ENCODE peak calls at places on chromosomes 13 and 19, in six cellular contexts. X is IMR-90, K is H1, Q is neuronal stem cell, C is mesenchymal stem cell, P is trophoblast cell. S is an unnamed sample.

GRCh38 chr19:48255376-48256303 is at the start of gene CARD8:
- DNase-seq in X (peak), K (peak), Q (peak), C (peak), P (peak), S (peak)

GRCh38 chr13:98141091-98141490 is 1.8 kb upstream of the FARP1 start:
- DNase-seq in X (no peak), K (no peak), Q (no peak), C (no peak), P (peak), S (no peak)

GRCh38 chr13:35891973-35892441 is 239.2 kb downstream of the DCLK1 start:
- DNase-seq in X (peak), K (no peak), Q (no peak), C (no peak), P (peak), S (no peak)

GRCh38 chr13:44364601-44365000 is 9.0 kb upstream of the SERP2 start:
- DNase-seq in X (peak), K (no peak), Q (peak), C (peak), P (peak), S (no peak)

GRCh38 chr19:38478273-38478971 is 44.9 kb downstream of the RYR1 start:
- DNase-seq in X (no peak), K (no peak), Q (no peak), C (peak), P (peak), S (peak)

GRCh38 chr19:17450264-17451075 is 2.0 kb upstream of the TMEM221 start:
- DNase-seq in X (no peak), K (no peak), Q (no peak), C (no peak), P (peak), S (no peak)

GRCh38 chr19:29653398-29653797 is 11.9 kb upstream of the PLEKHF1 start:
- DNase-seq in X (no peak), K (no peak), Q (no peak), C (no peak), P (no peak), S (no peak)

GRCh38 chr13:25345555-25345954 is 26.2 kb upstream of the ATP8A2 start:
- DNase-seq in X (no peak), K (no peak), Q (no peak), C (no peak), P (no peak), S (no peak)

GRCh38 chr19:7861619-7862412 is 12.4 kb downstream of the PRR36 start:
- DNase-seq in X (no peak), K (no peak), Q (no peak), C (no peak), P (no peak), S (peak)

GRCh38 chr19:18832331-18833140 is 777 bp downstream of the UPF1 start:
- DNase-seq in X (no peak), K (no peak), Q (peak), C (peak), P (peak), S (peak)

GRCh38 chr19:49499030-49499670 is 2.9 kb downstream of the RPS11 start:
- DNase-seq in X (no peak), K (no peak), Q (no peak), C (no peak), P (no peak), S (no peak)

GRCh38 chr13:51600703-51601102 is 16.4 kb downstream of the WDFY2 start:
- DNase-seq in X (no peak), K (no peak), Q (no peak), C (no peak), P (no peak), S (no peak)

GRCh38 chr19:10543420-10544241 is at the start of gene ATG4D:
- DNase-seq in X (peak), K (peak), Q (peak), C (peak), P (peak), S (peak)

GRCh38 chr13:102038787-102039186 is 363.1 kb downstream of the FGF14 start:
- DNase-seq in X (no peak), K (no peak), Q (no peak), C (no peak), P (no peak), S (no peak)

GRCh38 chr13:25743426-25743825 is 308.4 kb downstream of the SHISA2 start:
- DNase-seq in X (no peak), K (no peak), Q (no peak), C (no peak), P (no peak), S (no peak)

GRCh38 chr13:98774776-98775175 is 22.3 kb upstream of the SLC15A1 start:
- DNase-seq in X (no peak), K (no peak), Q (no peak), C (no peak), P (no peak), S (no peak)

GRCh38 chr19:27672309-27673047 is 1540.5 kb downstream of the UQCRFS1 start:
- DNase-seq in X (no peak), K (no peak), Q (no peak), C (no peak), P (no peak), S (no peak)

GRCh38 chr13:110575322-110576069 is 14.0 kb upstream of the RAB20 start:
- DNase-seq in X (peak), K (no peak), Q (no peak), C (peak), P (no peak), S (peak)

GRCh38 chr13:75458696-75459422 is 23.1 kb downstream of the TBC1D4 start:
- DNase-seq in X (no peak), K (no peak), Q (no peak), C (no peak), P (no peak), S (peak)

GRCh38 chr13:20044086-20044485 is 85.6 kb downstream of the ZMYM2 start:
- DNase-seq in X (no peak), K (no peak), Q (no peak), C (no peak), P (no peak), S (no peak)

GRCh38 chr19:50912727-50913716 is 1.8 kb upstream of the KLK4 start:
- DNase-seq in X (no peak), K (no peak), Q (no peak), C (no peak), P (no peak), S (no peak)

GRCh38 chr13:47334173-47334572 is 437.3 kb upstream of the HTR2A start:
- DNase-seq in X (peak), K (no peak), Q (no peak), C (peak), P (no peak), S (no peak)

GRCh38 chr19:38708413-38709024 is 35.8 kb downstream of the CAPN12 start:
- DNase-seq in X (no peak), K (no peak), Q (no peak), C (no peak), P (no peak), S (no peak)

GRCh38 chr19:44521370-44521769 is 8.1 kb downstream of the CEACAM20 start:
- DNase-seq in X (no peak), K (no peak), Q (no peak), C (no peak), P (no peak), S (no peak)

GRCh38 chr19:12331211-12331941 is 2.1 kb downstream of the ZNF563 start:
- DNase-seq in X (no peak), K (no peak), Q (no peak), C (no peak), P (peak), S (no peak)

GRCh38 chr13:113857531-113858195 is 6.2 kb downstream of the GAS6 start:
- DNase-seq in X (no peak), K (no peak), Q (no peak), C (no peak), P (no peak), S (peak)

GRCh38 chr19:31678421-31678820 is 329.2 kb upstream of the TSHZ3 start:
- DNase-seq in X (no peak), K (no peak), Q (no peak), C (no peak), P (no peak), S (no peak)

DNA sequence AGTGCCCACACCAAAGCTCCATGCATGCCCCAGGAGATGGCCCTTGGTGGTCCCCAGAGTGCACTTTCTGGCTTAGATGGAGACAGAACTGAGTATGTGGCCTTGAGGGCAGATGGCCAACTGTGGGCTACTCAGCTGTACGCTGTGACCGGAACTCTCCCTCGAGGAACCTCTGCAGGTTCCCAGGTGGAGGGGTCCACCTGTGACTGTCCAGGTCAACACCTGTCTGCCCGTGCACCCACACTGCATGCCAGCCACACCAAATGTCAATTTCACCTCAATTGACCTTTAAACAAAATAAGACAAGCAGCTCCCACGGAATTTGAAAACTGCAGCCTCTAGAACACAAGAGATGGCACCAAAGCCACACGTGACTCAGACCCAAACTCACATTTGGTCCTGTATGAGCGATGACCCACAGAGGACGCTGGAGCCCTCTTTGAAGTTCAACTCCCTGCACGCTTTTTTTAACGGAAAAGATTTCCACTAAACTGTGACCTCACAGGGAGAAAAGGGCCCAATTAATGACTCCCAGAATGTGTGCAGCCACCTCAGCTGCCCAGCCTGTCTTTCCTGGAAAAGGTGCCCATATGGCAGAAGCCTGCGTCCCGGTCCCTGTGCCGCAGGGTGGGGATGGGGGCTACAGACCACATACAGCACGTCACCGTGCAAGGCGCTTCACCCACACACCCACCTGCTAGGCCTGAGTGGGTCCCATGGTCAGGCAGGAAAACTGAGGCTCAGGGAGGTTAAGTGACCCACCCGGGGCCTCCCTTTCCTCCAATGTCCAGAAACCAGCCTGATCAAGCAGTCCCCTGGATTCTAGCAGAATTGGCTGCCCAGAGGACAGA is 47.7 kb downstream of the KLF2 start:
- DNase-seq in X (no peak), K (no peak), Q (no peak), C (no peak), P (no peak), S (no peak)
- H3K27ac ChIP-seq in X (no peak), K (no peak), Q (no peak), C (no peak), P (no peak), S (no peak)

DNA sequence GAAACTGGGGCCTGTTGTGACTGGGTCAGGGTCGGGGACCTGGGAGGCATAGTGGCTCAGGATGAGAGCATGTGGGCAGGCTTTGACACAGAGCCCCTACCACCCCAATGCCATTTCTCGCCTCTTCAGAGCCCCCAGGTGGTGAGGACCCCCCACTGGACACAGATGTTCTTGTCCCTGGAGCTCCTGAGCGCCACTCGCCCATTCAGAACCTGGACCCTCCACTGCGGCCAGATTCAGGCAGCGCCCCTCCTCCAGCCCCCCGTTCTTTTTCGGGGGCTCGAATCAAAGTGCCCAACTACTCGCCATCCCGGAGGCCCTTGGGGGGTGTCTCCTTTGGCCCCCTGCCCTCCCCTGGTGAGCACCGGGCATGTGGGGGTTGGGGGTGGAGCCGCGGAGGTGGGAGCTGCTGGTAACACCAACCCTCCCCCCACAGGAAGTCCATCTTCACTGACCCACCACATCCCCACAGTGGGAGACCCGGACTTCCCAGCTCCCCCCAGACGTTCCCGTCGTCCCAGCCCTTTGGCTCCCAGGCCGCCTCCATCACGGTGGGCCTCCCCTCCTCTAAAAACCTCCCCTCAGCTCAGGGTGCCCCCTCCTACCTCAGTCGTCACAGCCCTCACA is 10.4 kb downstream of the IGFLR1 start:
- DNase-seq in X (no peak), K (no peak), Q (no peak), C (no peak), P (no peak), S (no peak)
- H4K91ac ChIP-seq in X (no peak), K (no peak), Q (no peak), C (no peak), P (no peak), S (no peak)

DNA sequence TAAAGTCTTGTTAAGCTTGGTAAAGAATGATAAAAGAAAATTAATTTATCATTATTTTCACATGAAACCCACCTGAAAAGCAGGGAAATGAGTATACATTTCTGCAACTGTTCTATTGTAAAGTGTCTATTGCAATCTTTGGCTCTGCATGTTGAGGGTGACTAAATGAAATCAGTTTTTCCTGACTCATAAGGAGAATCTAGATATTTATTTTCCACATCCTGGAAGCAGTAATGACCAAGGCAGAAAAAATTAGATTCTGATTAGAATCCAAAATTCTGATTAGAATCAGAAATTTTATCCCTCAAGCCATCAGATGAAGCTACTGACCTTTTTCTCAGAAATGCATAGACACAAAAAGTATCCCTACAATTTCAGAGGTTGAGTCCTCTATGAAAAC is 178.4 kb downstream of the MYO16 start:
- DNase-seq in X (peak), K (no peak), Q (no peak), C (no peak), P (peak), S (no peak)
- H3K27ac ChIP-seq in X (no peak), K (no peak), Q (no peak), C (no peak), P (no peak), S (no peak)

GRCh38 chr19:32917612-32917996 is 48.0 kb upstream of the SLC7A9 start:
- DNase-seq in X (no peak), K (no peak), Q (no peak), C (no peak), P (peak), S (no peak)
- H4K91ac ChIP-seq in X (no peak), K (no peak), Q (no peak), C (no peak), P (no peak), S (no peak)

GRCh38 chr13:33348366-33348765 is 62.8 kb upstream of the STARD13 start:
- DNase-seq in X (peak), K (no peak), Q (no peak), C (peak), P (no peak), S (no peak)

GRCh38 chr13:33345842-33346241 is 60.3 kb upstream of the STARD13 start:
- DNase-seq in X (no peak), K (no peak), Q (no peak), C (no peak), P (no peak), S (no peak)

GRCh38 chr13:33349314-33349995 is 63.9 kb upstream of the STARD13 start:
- DNase-seq in X (no peak), K (no peak), Q (peak), C (peak), P (no peak), S (peak)

GRCh38 chr13:33349996-33350826 is 64.7 kb upstream of the STARD13 start:
- DNase-seq in X (peak), K (no peak), Q (peak), C (peak), P (peak), S (peak)

DNA sequence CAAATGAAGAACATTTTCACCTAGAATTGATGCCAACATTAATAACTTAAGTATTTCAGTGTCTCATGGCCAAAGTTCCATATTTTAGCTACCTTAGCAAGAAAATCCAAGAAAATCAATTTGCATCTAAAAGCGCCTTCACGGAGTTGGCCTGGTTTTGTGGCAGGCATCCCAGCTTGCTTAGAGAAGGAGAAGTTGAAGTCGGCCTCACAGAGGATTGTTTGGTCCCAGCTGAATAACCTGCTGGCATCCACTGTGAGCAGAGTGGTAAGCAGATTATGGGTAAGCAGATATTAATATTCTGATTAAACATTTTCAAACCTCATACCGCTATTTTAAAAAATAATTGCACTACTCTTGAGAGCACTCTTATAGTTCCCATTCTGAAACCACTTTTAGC is 62.3 kb upstream of the STARD13 start:
- DNase-seq in X (no peak), K (no peak), Q (no peak), C (peak), P (no peak), S (no peak)
- H3K27ac ChIP-seq in X (peak), K (no peak), Q (no peak), C (no peak), P (no peak), S (no peak)

GRCh38 chr13:73879346-73880020 is 254.7 kb downstream of the KLF12 start:
- DNase-seq in X (peak), K (no peak), Q (no peak), C (peak), P (no peak), S (no peak)

GRCh38 chr13:73880365-73880764 is 253.8 kb downstream of the KLF12 start:
- DNase-seq in X (peak), K (no peak), Q (no peak), C (peak), P (no peak), S (no peak)

GRCh38 chr13:73877399-73877798 is 256.8 kb downstream of the KLF12 start:
- DNase-seq in X (no peak), K (no peak), Q (no peak), C (no peak), P (no peak), S (no peak)

DNA sequence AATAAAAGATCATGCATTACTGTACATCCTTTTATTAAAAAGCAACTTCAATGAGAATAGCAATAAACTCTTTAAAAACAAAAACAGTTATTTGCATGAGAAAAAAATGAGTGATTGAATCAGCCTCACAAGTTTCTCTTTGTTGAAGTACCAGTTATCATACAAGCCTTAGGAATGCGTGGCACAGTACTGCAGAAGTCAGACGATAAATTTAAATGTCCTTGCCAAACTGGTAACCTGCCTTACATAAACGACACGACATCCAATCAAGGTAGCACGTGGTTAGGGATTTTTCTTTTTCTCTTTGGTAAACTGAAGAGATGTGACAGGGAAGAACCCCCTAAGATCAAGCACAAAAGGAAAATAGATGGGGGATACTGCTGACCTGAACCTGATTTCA is 251.0 kb downstream of the KLF12 start:
- DNase-seq in X (no peak), K (no peak), Q (no peak), C (no peak), P (no peak), S (no peak)
- H4K91ac ChIP-seq in X (no peak), K (no peak), Q (no peak), C (no peak), P (no peak), S (no peak)

GRCh38 chr19:15550847-15551182 is 42.5 kb downstream of the CYP4F22 start:
- DNase-seq in X (no peak), K (no peak), Q (no peak), C (no peak), P (no peak), S (peak)

GRCh38 chr19:15548648-15549047 is 40.3 kb downstream of the CYP4F22 start:
- DNase-seq in X (no peak), K (no peak), Q (no peak), C (no peak), P (no peak), S (no peak)

GRCh38 chr19:15550273-15550672 is 41.9 kb downstream of the CYP4F22 start:
- DNase-seq in X (no peak), K (no peak), Q (no peak), C (no peak), P (no peak), S (no peak)

GRCh38 chr19:15549581-15549980 is 41.3 kb downstream of the CYP4F22 start:
- DNase-seq in X (no peak), K (no peak), Q (no peak), C (no peak), P (no peak), S (no peak)

DNA sequence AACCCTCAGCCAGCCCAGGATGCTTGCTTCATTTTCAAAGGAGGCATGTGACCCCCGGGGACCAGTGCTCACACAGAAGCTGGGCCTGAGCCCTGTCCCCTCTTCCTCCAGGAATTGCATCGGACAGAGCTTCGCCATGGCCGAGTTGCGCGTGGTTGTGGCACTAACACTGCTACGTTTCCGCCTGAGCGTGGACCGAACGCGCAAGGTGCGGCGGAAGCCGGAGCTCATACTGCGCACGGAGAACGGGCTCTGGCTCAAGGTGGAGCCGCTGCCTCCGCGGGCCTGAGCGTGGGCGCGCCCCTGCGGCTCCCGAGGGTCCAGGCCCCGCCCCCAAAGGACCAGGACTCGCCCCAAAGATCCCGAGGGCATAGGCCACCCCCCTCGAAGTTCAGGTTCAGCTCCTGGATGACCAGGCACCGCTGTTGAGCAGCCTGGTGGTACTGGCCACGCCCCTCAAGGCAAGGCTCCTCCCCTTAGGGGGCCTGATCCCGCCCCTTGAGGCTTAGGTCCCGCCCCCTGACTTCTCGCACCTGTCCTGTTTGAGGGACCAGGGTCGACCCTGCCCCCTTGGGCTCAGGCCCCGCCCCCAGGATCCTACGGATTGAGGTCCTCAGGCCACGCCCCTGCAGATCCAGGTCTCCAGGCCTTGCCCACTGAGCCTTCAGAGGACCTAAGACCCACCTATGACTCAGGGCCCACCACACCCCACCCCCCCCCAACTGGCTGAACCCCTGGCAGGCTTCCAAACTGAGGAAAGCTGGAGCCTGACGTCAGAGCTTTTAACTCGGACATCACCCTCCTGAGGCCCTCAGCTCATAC is 43.1 kb downstream of the CYP4F22 start:
- DNase-seq in X (no peak), K (no peak), Q (no peak), C (no peak), P (peak), S (peak)
- H3K27ac ChIP-seq in X (no peak), K (no peak), Q (no peak), C (no peak), P (no peak), S (no peak)